ENCODE peak calls at places on chromosomes 3 and 15, in seven cellular contexts. H is tibial nerve, O is heart left ventricle, Q is left ventricle myocardium inferior, X is stomach, R is lower lobe of right lung, P is left lung. B is an unnamed sample.

GRCh38 chr15:79091204-79091867 is 756 bp upstream of the RASGRF1 start:
- DNase-seq in H (no peak), O (no peak), Q (no peak), X (no peak), R (no peak), P (no peak), B (no peak)

GRCh38 chr15:58306591-58307312 is 125.0 kb upstream of the LIPC start:
- DNase-seq in H (no peak), O (no peak), Q (no peak), X (no peak), R (no peak), P (no peak), B (no peak)

GRCh38 chr3:183172051-183172639 is 9.6 kb upstream of the LAMP3 start:
- DNase-seq in H (no peak), O (no peak), Q (no peak), X (no peak), R (no peak), P (no peak), B (no peak)

GRCh38 chr15:95087253-95087609 is 855.9 kb downstream of the MCTP2 start:
- DNase-seq in H (no peak), O (no peak), Q (no peak), X (no peak), R (no peak), P (no peak), B (no peak)

GRCh38 chr3:174202561-174202960 is 656.6 kb upstream of the NAALADL2 start:
- DNase-seq in H (no peak), O (no peak), Q (no peak), X (no peak), R (no peak), P (no peak), B (no peak)

GRCh38 chr3:37256447-37256846 is 82.1 kb upstream of the LRRFIP2 start:
- DNase-seq in H (no peak), O (no peak), Q (no peak), X (no peak), R (no peak), P (no peak), B (no peak)

GRCh38 chr15:41512078-41512394 is 1.6 kb downstream of the LTK start:
- DNase-seq in H (no peak), O (no peak), Q (no peak), X (no peak), R (no peak), P (no peak), B (no peak)

GRCh38 chr15:69854521-69855171 is 243.1 kb downstream of the TLE3 start:
- DNase-seq in H (no peak), O (no peak), Q (no peak), X (no peak), R (no peak), P (no peak), B (no peak)

GRCh38 chr3:37174532-37175126 is at the start of gene LRRFIP2:
- DNase-seq in H (no peak), O (no peak), Q (no peak), X (no peak), R (no peak), P (no peak), B (no peak)

GRCh38 chr3:23493846-23494245 is 290.7 kb downstream of the UBE2E2 start:
- DNase-seq in H (no peak), O (no peak), Q (no peak), X (no peak), R (no peak), P (no peak), B (no peak)

GRCh38 chr3:89059201-89059600 is 48.2 kb upstream of the EPHA3 start:
- DNase-seq in H (no peak), O (peak; percentile 22), Q (no peak), X (no peak), R (peak; percentile 39), P (no peak), B (no peak)

GRCh38 chr3:163916596-163917560 is 1161.4 kb downstream of the SI start:
- DNase-seq in H (no peak), O (no peak), Q (no peak), X (peak; percentile 29), R (no peak), P (no peak), B (no peak)

GRCh38 chr15:29765898-29766537 is 56.2 kb downstream of the TJP1 start:
- DNase-seq in H (peak; percentile 9), O (peak; percentile 34), Q (no peak), X (no peak), R (no peak), P (no peak), B (no peak)

GRCh38 chr15:38609097-38609738 is 44.6 kb upstream of the RASGRP1 start:
- DNase-seq in H (no peak), O (no peak), Q (no peak), X (no peak), R (no peak), P (no peak), B (no peak)

DNA sequence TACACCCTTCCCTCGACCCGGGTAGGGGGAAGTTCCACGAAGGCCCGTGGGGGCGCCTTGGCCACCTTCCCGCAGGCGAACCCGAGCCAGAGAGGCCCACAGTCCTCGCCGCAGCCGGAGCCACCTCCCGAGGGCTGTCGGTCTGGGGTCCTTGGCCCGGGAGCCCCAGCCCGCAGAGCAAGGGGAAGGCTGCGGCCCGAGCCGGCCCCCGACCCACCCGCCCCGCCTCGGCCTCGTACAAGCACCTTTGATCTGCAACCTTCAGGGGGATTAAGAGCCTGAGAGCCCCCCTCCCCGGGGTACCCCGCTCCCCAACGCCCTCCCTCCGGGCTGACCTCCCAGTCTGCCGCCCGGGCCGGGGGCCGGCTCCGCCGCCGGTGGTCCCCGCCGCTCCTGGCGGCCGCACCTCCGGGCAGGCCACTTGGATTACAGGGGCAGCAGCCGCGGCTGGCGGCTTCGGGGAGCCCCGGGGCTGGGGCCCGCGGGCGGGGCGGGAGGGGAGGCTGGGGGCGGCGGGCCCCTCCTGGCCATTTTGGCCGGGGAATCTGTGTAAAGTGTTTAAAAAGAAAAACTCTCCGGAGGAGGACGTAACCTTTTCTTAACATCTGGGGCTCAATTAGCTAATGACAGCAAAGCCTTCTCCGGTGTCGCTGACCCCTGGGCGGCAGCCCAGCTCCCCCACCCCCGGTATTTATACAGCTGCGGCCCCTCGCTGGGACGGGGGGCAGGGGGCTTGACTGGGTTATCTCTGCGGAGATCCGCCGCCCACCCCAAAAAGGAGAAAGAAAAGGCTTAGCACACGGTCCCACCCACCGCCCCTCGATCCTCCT is 40.2 kb downstream of the EPHB3 start:
- DNase-seq in H (no peak), O (no peak), Q (no peak), X (no peak), R (no peak), P (peak; percentile 76), B (no peak)
- H3K27ac ChIP-seq in H (peak overlapping the region; percentile 83), O (peak overlapping the region; percentile 15), Q (peak overlapping the region; percentile 24), X (peak overlapping the region; percentile 30), R (no peak overlapping the region), P (no peak overlapping the region), B (no peak overlapping the region)

DNA sequence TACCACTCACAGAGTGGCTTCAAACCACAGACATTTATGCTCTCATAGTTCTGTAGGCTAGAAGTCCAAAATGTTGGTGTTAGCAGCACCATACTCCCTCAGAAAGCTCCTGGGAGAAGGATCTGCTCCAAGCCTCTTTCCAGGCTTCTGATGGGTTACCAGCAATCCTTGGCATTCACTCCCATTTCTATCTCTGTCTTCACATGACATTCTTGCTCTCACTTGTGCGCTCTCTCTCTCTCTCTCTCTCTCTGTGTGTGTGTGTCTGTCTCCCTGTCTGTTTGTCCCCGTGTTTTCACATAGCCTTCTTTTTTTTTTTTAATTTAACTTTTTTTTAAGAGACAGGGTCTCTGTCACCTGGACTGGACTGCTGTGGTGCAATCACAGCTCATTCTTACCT is 26.3 kb downstream of the CDAN1 start:
- DNase-seq in H (no peak), O (no peak), Q (no peak), X (no peak), R (no peak), P (no peak), B (no peak)
- H3K4me3 ChIP-seq in H (no peak overlapping the region), O (no peak overlapping the region), Q (no peak overlapping the region), X (no peak overlapping the region), R (no peak overlapping the region), P (no peak overlapping the region), B (no peak overlapping the region)

DNA sequence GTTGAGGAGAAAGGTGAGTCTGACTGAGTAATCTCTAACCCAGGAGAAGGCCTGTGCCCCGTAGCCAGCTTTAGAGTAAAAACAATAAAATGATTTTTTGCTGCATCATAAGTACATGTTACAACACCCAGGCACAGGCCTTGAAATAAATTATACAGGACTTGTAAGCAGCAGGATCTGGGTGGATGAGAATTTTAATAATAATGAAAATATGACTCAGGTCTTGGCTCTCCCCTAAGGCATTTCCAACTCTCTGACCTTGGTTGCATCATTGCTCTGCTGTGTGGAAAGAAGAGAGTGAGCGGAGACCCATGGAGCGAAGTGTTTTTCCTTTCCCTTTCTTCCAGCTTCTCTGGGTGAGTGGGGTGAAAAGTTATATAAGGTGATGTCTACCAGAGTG is 44.6 kb downstream of the EOMES start:
- DNase-seq in H (peak; percentile 70), O (no peak), Q (no peak), X (no peak), R (no peak), P (no peak), B (peak; percentile 8)
- H3K27ac ChIP-seq in H (peak overlapping the region; percentile 56), O (peak overlapping the region; percentile 31), Q (peak overlapping the region; percentile 24), X (no peak overlapping the region), R (no peak overlapping the region), P (no peak overlapping the region), B (no peak overlapping the region)

GRCh38 chr3:158723991-158724390 is 8.3 kb downstream of the RARRES1 start:
- DNase-seq in H (no peak), O (no peak), Q (no peak), X (no peak), R (no peak), P (no peak), B (no peak)

GRCh38 chr3:158731525-158731924 is 732 bp downstream of the RARRES1 start:
- DNase-seq in H (no peak), O (no peak), Q (no peak), X (no peak), R (no peak), P (no peak), B (no peak)

GRCh38 chr3:158728851-158729250 is 3.4 kb downstream of the RARRES1 start:
- DNase-seq in H (no peak), O (no peak), Q (no peak), X (no peak), R (no peak), P (no peak), B (no peak)

GRCh38 chr3:158725348-158725966 is 6.8 kb downstream of the RARRES1 start:
- DNase-seq in H (peak; percentile 45), O (peak; percentile 62), Q (no peak), X (no peak), R (no peak), P (no peak), B (no peak)

DNA sequence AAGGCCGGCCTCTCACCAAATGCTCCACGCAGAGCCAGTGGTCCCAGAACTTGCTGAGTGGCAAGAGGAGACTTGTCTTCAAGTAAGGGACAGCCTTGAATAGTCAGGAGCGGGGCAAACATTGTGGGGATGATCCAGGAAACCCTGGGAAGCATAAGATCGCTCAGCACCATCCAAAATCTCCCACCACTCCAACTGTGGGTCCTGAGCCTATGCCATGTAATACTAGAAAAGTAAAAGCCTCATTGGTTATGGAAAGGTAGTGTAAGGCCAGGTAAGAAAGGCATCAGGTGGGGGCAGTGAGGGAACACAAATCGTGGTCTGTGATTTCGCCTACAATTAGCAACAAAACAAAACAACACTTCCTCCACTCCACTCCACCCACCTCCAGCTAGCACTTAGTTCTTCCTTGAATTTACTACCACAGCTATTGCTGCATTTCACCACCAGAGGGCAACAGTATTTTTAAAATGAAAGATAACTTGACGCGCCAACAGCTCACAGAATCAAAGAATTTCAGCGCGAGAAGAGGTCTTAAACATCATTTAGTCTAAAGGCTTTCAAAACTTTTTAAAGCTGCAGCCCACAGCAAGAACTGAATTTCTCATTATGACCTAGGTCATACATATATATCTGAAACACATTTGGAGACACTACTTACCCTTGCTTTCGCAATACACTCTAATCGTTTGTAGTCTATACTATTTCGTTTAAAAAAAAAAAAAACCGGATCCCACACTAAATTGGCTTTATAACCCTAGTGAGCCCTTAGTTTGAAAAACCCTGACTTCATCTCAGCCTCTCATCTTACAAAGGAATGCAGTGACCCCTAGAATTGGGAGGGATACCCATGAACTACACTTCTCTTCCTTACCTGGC is 4.5 kb downstream of the RARRES1 start:
- DNase-seq in H (peak; percentile 86), O (no peak), Q (no peak), X (peak; percentile 45), R (no peak), P (no peak), B (no peak)
- H3K4me3 ChIP-seq in H (no peak overlapping the region), O (no peak overlapping the region), Q (peak overlapping the region; percentile 11), X (no peak overlapping the region), R (peak overlapping the region; percentile 26), P (no peak overlapping the region), B (peak overlapping the region; percentile 24)

B was measured in gastrocnemius medialis.